ENCODE peak calls at places on chromosomes 16 and 17, in five cellular contexts. O is stimulated activated effector memory CD8-positive, alpha-beta T cell treated with anti-CD3 and anti-CD28 coated beads, Interleukin-12 subunit alpha, Interleukin-12 subunit beta, amount 100 ng/mL, for 72 hours; R is SHP77; M is neural progenitor cell; I is HEK293T. K is an unnamed sample.

GRCh38 chr17:61402978-61403845 is 3.6 kb downstream of the TBX2 start:
- DNase-seq in R (peak), M (peak), O (no peak), I (no peak), K (no peak)

GRCh38 chr16:30741461-30741914 is 6.7 kb upstream of the PHKG2 start:
- DNase-seq in I (no peak), R (no peak), M (no peak), O (no peak), K (no peak)

GRCh38 chr17:48636177-48637018 is 10.2 kb upstream of the HOXB9 start:
- DNase-seq in O (peak), M (peak), I (peak), R (peak), K (no peak)

GRCh38 chr17:32626371-32626770 is 139.6 kb downstream of the CDK5R1 start:
- DNase-seq in O (no peak), M (no peak), R (no peak), I (no peak), K (no peak)

GRCh38 chr17:82058230-82058854 is 6.6 kb downstream of the GPS1 start:
- DNase-seq in R (no peak), O (no peak), I (no peak), M (no peak), K (no peak)

GRCh38 chr16:27921134-27921533 is 142.4 kb downstream of the GSG1L start:
- DNase-seq in I (no peak), M (peak), O (no peak), R (no peak), K (no peak)

GRCh38 chr17:59804910-59805381 is 87.8 kb downstream of the TUBD1 start:
- DNase-seq in O (no peak), R (peak), I (no peak), M (no peak), K (no peak)

GRCh38 chr17:82892869-82893565 is 53.2 kb upstream of the ZNF750 start:
- DNase-seq in O (peak), I (no peak), M (no peak), R (no peak), K (no peak)

GRCh38 chr17:19262650-19263620 is 25.8 kb downstream of the EPN2 start:
- DNase-seq in M (no peak), O (no peak), R (no peak), I (no peak), K (no peak)

GRCh38 chr16:29995330-29995910 is at the start of gene HIRIP3:
- DNase-seq in M (peak), I (peak), O (peak), R (peak), K (peak)

GRCh38 chr17:59418732-59419166 is 87.3 kb downstream of the YPEL2 start:
- DNase-seq in R (no peak), I (no peak), M (no peak), O (no peak), K (no peak)

GRCh38 chr16:61936522-61936921 is 99.7 kb downstream of the CDH8 start:
- DNase-seq in M (peak), O (no peak), I (no peak), R (no peak), K (no peak)

GRCh38 chr17:58060596-58061191 is 22.5 kb upstream of the DYNLL2 start:
- DNase-seq in O (no peak), M (no peak), R (no peak), I (no peak), K (no peak)

GRCh38 chr17:68291836-68292688 is 767 bp downstream of the ARSG start:
- DNase-seq in I (peak), R (peak), O (peak), M (peak), K (peak)

GRCh38 chr16:4372578-4373355 is 1.1 kb downstream of the VASN start:
- DNase-seq in R (peak), I (no peak), O (no peak), M (peak), K (no peak)

GRCh38 chr17:33233855-33234228 is 59.3 kb downstream of the ASIC2 start:
- DNase-seq in O (no peak), I (no peak), R (no peak), M (no peak), K (no peak)

GRCh38 chr17:68356520-68356919 is 65.2 kb downstream of the ARSG start:
- DNase-seq in I (no peak), O (peak), R (no peak), M (no peak), K (peak)

GRCh38 chr17:80656590-80656989 is 112.0 kb downstream of the RPTOR start:
- DNase-seq in M (peak), R (no peak), O (no peak), I (no peak), K (no peak)

GRCh38 chr16:52050418-52050817 is 496.5 kb downstream of the TOX3 start:
- DNase-seq in M (no peak), R (no peak), I (no peak), O (no peak), K (peak)

GRCh38 chr16:21023509-21024202 is 123.1 kb downstream of the LYRM1 start:
- DNase-seq in O (no peak), M (no peak), I (no peak), R (no peak), K (no peak)

GRCh38 chr16:87765473-87765775 is 362 bp downstream of the KLHDC4 start:
- DNase-seq in M (no peak), I (peak), R (peak), O (no peak), K (peak)